ENCODE peak calls at places on chromosomes 7 and 10, in six cellular contexts. N is GM23338, U is AG10803, L is brain microvascular endothelial cell, V is mucosa of descending colon, K is epithelial cell of esophagus. J is an unnamed sample.

GRCh38 chr7:47771990-47772360 is 176.3 kb downstream of the PKD1L1 start:
- DNase-seq in N (no peak), U (peak; percentile 61), L (no peak), V (no peak), K (no peak), J (no peak)

GRCh38 chr10:86186633-86187032 is 180.0 kb downstream of the GRID1 start:
- DNase-seq in N (no peak), U (no peak), L (no peak), V (no peak), K (no peak), J (no peak)

GRCh38 chr7:90595801-90596683 is at the start of gene CDK14:
- DNase-seq in N (peak; percentile 91), U (peak; percentile 67), L (peak; percentile 56), V (peak; percentile 82), K (peak; percentile 77), J (no peak)

GRCh38 chr7:92685146-92686042 is 95.2 kb upstream of the FAM133B start:
- DNase-seq in N (peak; percentile 74), U (no peak), L (no peak), V (no peak), K (no peak), J (no peak)

GRCh38 chr7:74452748-74453320 is 872 bp upstream of the GTF2IRD1 start:
- DNase-seq in N (no peak), U (peak; percentile 36), L (no peak), V (peak; percentile 71), K (peak; percentile 16), J (no peak)

GRCh38 chr10:24435374-24435773 is 226.4 kb downstream of the KIAA1217 start:
- DNase-seq in N (no peak), U (peak; percentile 77), L (no peak), V (no peak), K (peak; percentile 88), J (no peak)

GRCh38 chr10:130480491-130480890 is 344.3 kb downstream of the GLRX3 start:
- DNase-seq in N (no peak), U (no peak), L (no peak), V (no peak), K (no peak), J (no peak)

GRCh38 chr7:134480730-134481129 is 21.8 kb upstream of the AKR1B1 start:
- DNase-seq in N (peak; percentile 54), U (peak; percentile 62), L (peak; percentile 48), V (no peak), K (peak; percentile 53), J (peak; percentile 38)

GRCh38 chr7:66363655-66364054 is 158.5 kb downstream of the TPST1 start:
- DNase-seq in N (no peak), U (no peak), L (no peak), V (no peak), K (no peak), J (no peak)

GRCh38 chr10:84076540-84077195 is 62.6 kb upstream of the GHITM start:
- DNase-seq in N (peak; percentile 68), U (peak; percentile 63), L (peak; percentile 8), V (no peak), K (no peak), J (peak; percentile 13)

GRCh38 chr10:103843854-103844567 is 11.4 kb downstream of the SH3PXD2A start:
- DNase-seq in N (no peak), U (peak; percentile 89), L (no peak), V (no peak), K (no peak), J (no peak)

GRCh38 chr7:2979276-2979675 is 64.4 kb downstream of the CARD11 start:
- DNase-seq in N (peak; percentile 33), U (no peak), L (no peak), V (peak; percentile 28), K (no peak), J (no peak)

GRCh38 chr10:4283841-4284610 is 499.0 kb upstream of the KLF6 start:
- DNase-seq in N (no peak), U (peak; percentile 87), L (no peak), V (peak; percentile 58), K (no peak), J (no peak)

GRCh38 chr10:132400041-132400546 is 3.1 kb downstream of the PWWP2B start:
- DNase-seq in N (no peak), U (no peak), L (no peak), V (peak; percentile 62), K (no peak), J (no peak)

GRCh38 chr7:147556317-147556716 is 1034.2 kb upstream of the C7orf33 start:
- DNase-seq in N (no peak), U (no peak), L (no peak), V (no peak), K (no peak), J (no peak)

GRCh38 chr7:122054393-122054792 is 89.7 kb downstream of the AASS start:
- DNase-seq in N (no peak), U (no peak), L (no peak), V (no peak), K (no peak), J (no peak)

GRCh38 chr7:41336981-41337380 is 365.9 kb downstream of the INHBA start:
- DNase-seq in N (no peak), U (no peak), L (no peak), V (no peak), K (no peak), J (no peak)

GRCh38 chr10:48474764-48475365 is 130.0 kb downstream of the ARHGAP22 start:
- DNase-seq in N (no peak), U (no peak), L (no peak), V (no peak), K (no peak), J (no peak)

GRCh38 chr7:74403521-74404387 is 50.0 kb upstream of the GTF2IRD1 start:
- DNase-seq in N (no peak), U (no peak), L (no peak), V (no peak), K (no peak), J (no peak)

GRCh38 chr7:78523903-78524302 is 725.3 kb downstream of the PHTF2 start:
- DNase-seq in N (peak; percentile 46), U (no peak), L (no peak), V (no peak), K (no peak), J (no peak)

GRCh38 chr7:137475966-137476365 is 132.4 kb upstream of the PTN start:
- DNase-seq in N (no peak), U (peak; percentile 19), L (no peak), V (no peak), K (peak; percentile 62), J (no peak)

GRCh38 chr10:104449402-104449801 is 95.8 kb downstream of the CFAP58 start:
- DNase-seq in N (no peak), U (peak; percentile 56), L (peak; percentile 17), V (no peak), K (peak; percentile 14), J (no peak)

GRCh38 chr7:116530107-116530820 is 5.4 kb downstream of the CAV1 start:
- DNase-seq in N (no peak), U (peak; percentile 61), L (no peak), V (no peak), K (no peak), J (no peak)

GRCh38 chr10:124701881-124702656 is 42.1 kb downstream of the FAM53B start:
- DNase-seq in N (no peak), U (no peak), L (peak; percentile 76), V (peak; percentile 57), K (no peak), J (no peak)

GRCh38 chr7:26348987-26349809 is 57.5 kb downstream of the SNX10 start:
- DNase-seq in N (no peak), U (no peak), L (no peak), V (no peak), K (peak; percentile 69), J (peak; percentile 89)

GRCh38 chr7:79180533-79180932 is 272.9 kb downstream of the MAGI2 start:
- DNase-seq in N (no peak), U (no peak), L (no peak), V (no peak), K (no peak), J (no peak)

GRCh38 chr10:110495731-110496552 is 1.8 kb upstream of the DUSP5 start:
- DNase-seq in N (peak; percentile 62), U (peak; percentile 85), L (peak; percentile 93), V (peak; percentile 70), K (peak; percentile 83), J (no peak)

GRCh38 chr10:130935051-130935450 is 376.5 kb downstream of the TCERG1L start:
- DNase-seq in N (peak; percentile 19), U (no peak), L (no peak), V (no peak), K (no peak), J (no peak)

GRCh38 chr10:93059975-93060886 is at the start of gene CYP26C1:
- DNase-seq in N (peak; percentile 71), U (no peak), L (no peak), V (no peak), K (no peak), J (no peak)

GRCh38 chr7:70585071-70585470 is 546.9 kb upstream of the GALNT17 start:
- DNase-seq in N (peak; percentile 72), U (no peak), L (no peak), V (no peak), K (no peak), J (no peak)
- TF ChIP-seq CTCF in N (peak; percentile 85), U (no peak), L (peak; percentile 32), V (no peak), K (peak; percentile 12), J (peak; percentile 35)

DNA sequence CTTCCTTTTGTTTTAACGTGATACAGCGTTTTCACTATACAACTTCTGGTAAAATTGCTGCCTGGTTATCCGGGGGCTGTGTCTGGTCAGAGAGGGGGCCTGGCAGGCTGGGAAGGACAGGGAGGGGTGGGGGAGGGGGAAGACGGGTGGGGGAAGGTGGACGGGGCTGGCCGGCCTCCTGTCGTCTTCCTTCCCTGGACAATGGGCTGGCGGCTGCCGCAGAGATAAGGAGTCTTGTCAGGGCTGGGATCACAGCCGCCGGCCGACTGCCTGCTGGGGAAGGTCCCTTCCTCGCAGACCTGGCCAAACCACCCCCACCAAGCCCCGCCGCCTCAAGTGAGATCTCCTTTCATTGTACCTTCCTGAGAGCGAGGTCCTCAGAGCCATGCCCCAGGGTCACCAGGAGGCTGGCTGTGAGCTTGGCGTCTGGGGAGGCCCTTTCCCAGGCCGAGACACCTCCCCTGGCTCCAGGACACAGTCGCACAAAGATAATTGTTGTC is 151.2 kb upstream of the TNRC18 start:
- DNase-seq in N (peak; percentile 70), U (no peak), L (no peak), V (no peak), K (no peak), J (no peak)
- H3K4me3 ChIP-seq in N (peak overlapping the region; percentile 38), U (no peak overlapping the region), L (no peak overlapping the region), V (no peak overlapping the region), K (no peak overlapping the region), J (no peak overlapping the region)

GRCh38 chr10:101014230-101014884 is 14.7 kb downstream of the LZTS2 start:
- DNase-seq in N (peak; percentile 85), U (peak; percentile 47), L (peak; percentile 69), V (no peak), K (peak; percentile 72), J (no peak)

GRCh38 chr10:101013365-101013825 is 13.8 kb downstream of the LZTS2 start:
- DNase-seq in N (no peak), U (no peak), L (no peak), V (no peak), K (peak; percentile 67), J (no peak)

GRCh38 chr10:101012525-101013364 is 13.1 kb downstream of the LZTS2 start:
- DNase-seq in N (peak; percentile 90), U (peak; percentile 90), L (peak; percentile 94), V (peak; percentile 83), K (peak; percentile 88), J (peak; percentile 73)

GRCh38 chr10:101010329-101010728 is 10.7 kb downstream of the LZTS2 start:
- DNase-seq in N (no peak), U (no peak), L (no peak), V (no peak), K (no peak), J (no peak)

GRCh38 chr10:101011517-101012423 is 12.2 kb downstream of the LZTS2 start:
- DNase-seq in N (peak; percentile 77), U (no peak), L (no peak), V (no peak), K (no peak), J (no peak)
- TF ChIP-seq CTCF in N (peak; percentile 53), U (peak; percentile 54), L (peak; percentile 65), V (no peak), K (peak; percentile 34), J (peak; percentile 54)

GRCh38 chr7:151877911-151878835 is 1.3 kb upstream of the PRKAG2 start:
- DNase-seq in N (no peak), U (no peak), L (no peak), V (peak; percentile 64), K (no peak), J (no peak)
- H3K4me3 ChIP-seq in N (peak overlapping the region; percentile 92), U (no peak overlapping the region), L (no peak overlapping the region), V (peak overlapping the region; percentile 11), K (no peak overlapping the region), J (no peak overlapping the region)